ENCODE peak calls at places on chromosomes 16 and 17, in four cellular contexts. G is esophagus squamous epithelium, Z is fibroblast of pulmonary artery, R is fibroblast of lung. X is an unnamed sample.

GRCh38 chr16:50154369-50154947 is 1.4 kb downstream of the TENT4B start:
- DNase-seq in G (no peak), R (no peak), Z (no peak), X (peak)

GRCh38 chr17:80682372-80682771 is 137.7 kb downstream of the RPTOR start:
- DNase-seq in G (no peak), R (no peak), Z (no peak), X (no peak)

GRCh38 chr17:72631568-72631967 is 460.9 kb downstream of the SLC39A11 start:
- DNase-seq in Z (no peak), R (no peak), G (no peak), X (no peak)

GRCh38 chr16:27436921-27437650 is 35.1 kb downstream of the IL21R start:
- DNase-seq in G (no peak), Z (no peak), R (no peak), X (no peak)

GRCh38 chr17:57331423-57331822 is 75.1 kb downstream of the MSI2 start:
- DNase-seq in R (no peak), Z (no peak), G (no peak), X (no peak)

GRCh38 chr16:51474414-51475091 is 323.5 kb upstream of the SALL1 start:
- DNase-seq in R (no peak), G (no peak), Z (no peak), X (no peak)

GRCh38 chr17:36600477-36600876 is 906 bp upstream of the MRM1 start:
- DNase-seq in Z (no peak), G (no peak), R (no peak), X (no peak)

GRCh38 chr17:41131979-41132378 is 8.0 kb upstream of the KRTAP4-12 start:
- DNase-seq in R (no peak), Z (no peak), G (no peak), X (peak)

GRCh38 chr17:55386931-55387330 is 34.7 kb downstream of the MMD start:
- DNase-seq in Z (no peak), G (no peak), R (no peak), X (no peak)

GRCh38 chr17:64781013-64781392 is 118.9 kb upstream of the SMURF2 start:
- DNase-seq in G (no peak), Z (no peak), R (no peak), X (no peak)

GRCh38 chr17:2406903-2407790 is 6.3 kb upstream of the MNT start:
- DNase-seq in Z (peak), G (no peak), R (peak), X (peak)

GRCh38 chr17:47208744-47209488 is at the start of gene MYL4:
- DNase-seq in R (no peak), G (no peak), Z (no peak), X (no peak)

GRCh38 chr16:50316102-50316847 is 49.9 kb downstream of the ADCY7 start:
- DNase-seq in Z (no peak), R (no peak), G (no peak), X (no peak)

GRCh38 chr17:68489919-68490318 is 22.3 kb upstream of the PRKAR1A start:
- DNase-seq in Z (peak), G (no peak), R (no peak), X (peak)

GRCh38 chr17:74671031-74671771 is 41.5 kb downstream of the CD300LF start:
- DNase-seq in Z (peak), R (peak), G (no peak), X (peak)

GRCh38 chr17:33112763-33113162 is 121.1 kb downstream of the SPACA3 start:
- DNase-seq in G (no peak), R (peak), Z (peak), X (peak)

GRCh38 chr16:65071371-65072311 is 50.2 kb downstream of the CDH11 start:
- DNase-seq in R (peak), Z (peak), G (no peak), X (peak)

GRCh38 chr16:4313563-4314531 is 2.0 kb upstream of the GLIS2 start:
- DNase-seq in R (peak), G (no peak), Z (no peak), X (peak)

GRCh38 chr16:28063611-28064061 is at the start of gene GSG1L:
- DNase-seq in R (no peak), G (no peak), Z (no peak), X (no peak)

GRCh38 chr17:8362651-8363332 is 13.7 kb downstream of the KRABD2 start:
- DNase-seq in Z (no peak), R (no peak), G (no peak), X (peak)

GRCh38 chr17:62995377-62995885 is 29.4 kb downstream of the TANC2 start:
- DNase-seq in R (peak), Z (peak), G (no peak), X (peak)

GRCh38 chr16:14609716-14610115 is 20.3 kb downstream of the PARN start:
- DNase-seq in Z (no peak), R (no peak), G (no peak), X (no peak)

GRCh38 chr17:47131761-47132160 is 57.3 kb downstream of the CDC27 start:
- DNase-seq in Z (no peak), G (no peak), R (no peak), X (no peak)

GRCh38 chr17:51487947-51488346 is 227.6 kb downstream of the UTP18 start:
- DNase-seq in Z (no peak), R (no peak), G (no peak), X (no peak)

GRCh38 chr16:57239089-57239488 is 6.0 kb upstream of the ARL2BP start:
- DNase-seq in R (no peak), Z (peak), G (no peak), X (no peak)

GRCh38 chr17:82065193-82065637 is 389 bp downstream of the DUS1L start:
- DNase-seq in Z (peak), R (no peak), G (no peak), X (no peak)

GRCh38 chr16:88482630-88483391 is 29.7 kb downstream of the ZFPM1 start:
- DNase-seq in G (no peak), R (no peak), Z (no peak), X (no peak)
- H3K4me3 ChIP-seq in G (no peak), R (no peak), Z (no peak), X (no peak)

GRCh38 chr16:12131755-12132154 is 155.2 kb downstream of the SNX29 start:
- DNase-seq in Z (no peak), G (no peak), R (no peak), X (no peak)
- TF ChIP-seq CTCF in Z (no peak), G (no peak), R (no peak), X (no peak)

DNA sequence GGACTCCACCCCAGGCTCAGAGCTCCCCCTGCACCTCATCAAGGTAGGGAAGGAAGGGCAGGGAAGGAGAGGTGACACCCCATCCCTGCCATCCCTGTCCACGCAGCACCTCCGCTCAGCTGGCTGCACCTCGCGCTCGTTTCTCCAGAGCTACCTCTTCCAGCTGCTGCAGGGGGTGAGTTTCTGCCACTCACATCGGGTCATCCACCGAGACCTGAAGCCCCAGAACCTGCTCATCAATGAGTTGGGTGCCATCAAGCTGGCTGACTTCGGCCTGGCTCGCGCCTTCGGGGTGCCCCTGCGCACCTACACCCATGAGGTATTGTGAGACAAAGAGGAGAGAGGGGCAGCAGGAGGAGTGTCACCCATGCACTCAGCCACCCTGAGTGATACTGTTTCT is 1.4 kb downstream of the CDK3 start:
- DNase-seq in G (no peak), R (no peak), Z (no peak), X (no peak)
- H3K4me3 ChIP-seq in G (no peak), R (no peak), Z (no peak), X (no peak)

DNA sequence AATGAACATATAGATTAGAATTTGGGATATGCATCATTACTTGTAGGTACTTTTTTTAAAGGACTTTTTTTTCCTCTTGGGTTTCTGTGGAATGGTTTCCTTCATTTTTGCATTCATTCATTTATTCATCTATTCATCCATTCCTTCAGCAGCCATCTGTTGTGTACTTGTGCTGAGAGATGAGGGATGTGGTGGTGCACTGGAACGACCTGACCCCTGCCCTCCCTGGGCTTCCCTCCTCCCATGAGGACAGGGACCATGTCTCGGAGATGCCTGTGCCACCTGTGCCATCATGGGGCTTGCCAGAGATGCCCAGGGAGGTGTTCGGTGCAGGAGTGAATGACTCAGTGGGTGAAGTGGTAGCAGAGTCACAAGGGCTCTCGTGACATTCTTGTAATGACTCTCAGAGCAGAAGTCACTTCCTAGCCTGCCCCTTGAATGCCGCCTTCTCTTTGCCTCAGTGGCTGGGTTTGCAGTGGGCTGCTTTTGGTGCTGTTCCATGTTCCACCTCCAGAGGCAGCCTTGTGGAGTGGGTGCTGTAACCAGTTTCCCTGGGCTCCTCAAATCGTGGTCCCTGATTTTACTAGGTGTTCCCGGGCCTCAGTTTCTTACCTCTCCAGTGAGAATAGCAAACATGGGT is 43.9 kb downstream of the CLEC16A start:
- DNase-seq in Z (no peak), G (no peak), R (no peak), X (no peak)
- TF ChIP-seq CTCF in Z (peak), G (no peak), R (no peak), X (peak)

GRCh38 chr17:42672038-42672437 is 4.8 kb downstream of the PLEKHH3 start:
- DNase-seq in R (no peak), G (no peak), Z (no peak), X (no peak)

GRCh38 chr17:42674755-42675347 is 1.9 kb downstream of the PLEKHH3 start:
- DNase-seq in R (no peak), G (no peak), Z (no peak), X (no peak)

GRCh38 chr17:42675348-42675983 is 1.3 kb downstream of the PLEKHH3 start:
- DNase-seq in Z (no peak), R (no peak), G (no peak), X (no peak)

GRCh38 chr17:42673885-42674754 is 2.7 kb downstream of the PLEKHH3 start:
- DNase-seq in G (no peak), R (peak), Z (peak), X (peak)

DNA sequence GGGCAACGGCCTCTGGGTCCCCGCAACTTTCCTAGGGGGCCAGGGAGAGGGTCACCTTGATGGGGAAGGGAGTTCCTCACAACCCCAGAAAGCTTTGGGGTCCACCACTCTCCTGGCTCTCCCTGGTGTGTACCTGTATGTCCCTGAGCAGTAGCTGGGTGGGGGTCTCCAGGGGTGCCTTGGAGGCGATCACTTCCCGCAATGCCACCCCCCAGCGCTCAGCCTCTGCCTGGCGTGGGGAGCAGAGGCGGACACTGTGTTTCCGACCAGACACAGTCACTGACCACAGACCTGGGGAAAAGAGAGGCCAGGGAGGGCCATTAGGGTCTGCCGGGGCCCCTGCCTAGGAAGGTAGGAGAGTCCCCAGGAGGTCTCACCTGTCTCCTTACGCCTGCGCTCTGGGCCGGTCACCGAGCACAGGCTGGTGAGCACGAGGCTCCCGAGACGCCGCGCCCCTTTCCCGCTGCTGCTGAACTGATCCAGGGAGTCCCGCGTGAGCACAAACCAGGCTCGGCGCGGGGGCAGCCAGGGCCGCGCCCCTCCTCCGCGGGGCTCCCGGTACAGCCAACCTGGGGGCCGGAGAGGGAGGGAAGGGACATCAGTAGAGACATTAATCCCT is 3.4 kb downstream of the PLEKHH3 start:
- DNase-seq in Z (no peak), G (no peak), R (no peak), X (no peak)
- H3K4me3 ChIP-seq in Z (peak), G (peak), R (peak), X (peak)

GRCh38 chr16:73848993-73849392 is 447.6 kb upstream of the PSMD7 start:
- DNase-seq in R (no peak), Z (no peak), G (no peak), X (no peak)

GRCh38 chr16:73847090-73847489 is 449.5 kb upstream of the PSMD7 start:
- DNase-seq in Z (no peak), G (no peak), R (no peak), X (no peak)

GRCh38 chr16:73840710-73841109 is 455.9 kb upstream of the PSMD7 start:
- DNase-seq in R (no peak), G (no peak), Z (no peak), X (no peak)

DNA sequence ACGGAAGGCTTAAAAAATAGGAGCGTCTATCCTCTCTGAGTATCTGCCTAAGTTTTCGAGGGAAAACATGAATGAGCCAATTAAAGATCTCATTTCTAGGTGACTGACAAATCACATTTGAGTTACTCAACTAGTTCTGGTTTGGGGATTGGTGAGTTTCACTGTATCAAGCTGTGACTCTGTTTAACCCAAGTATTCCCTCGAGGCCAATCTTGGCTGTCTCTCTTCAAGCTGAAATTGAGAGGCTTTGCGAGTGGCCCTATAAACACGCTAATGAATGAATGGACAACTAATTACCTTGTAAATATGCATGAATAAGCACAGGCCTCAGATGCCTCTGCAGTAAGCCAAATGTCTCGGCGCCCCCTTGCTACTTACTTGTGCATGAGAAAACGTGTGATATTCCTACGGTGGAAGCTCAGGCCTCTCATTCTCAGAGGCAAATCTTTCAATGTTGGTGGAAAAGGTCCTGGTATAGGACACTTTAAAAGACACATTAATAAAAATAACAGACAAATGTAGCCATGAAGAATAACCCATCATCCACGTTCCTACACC is 450.2 kb upstream of the PSMD7 start:
- DNase-seq in R (peak), Z (no peak), G (no peak), X (no peak)
- TF ChIP-seq CTCF in R (no peak), Z (no peak), G (no peak), X (no peak)

DNA sequence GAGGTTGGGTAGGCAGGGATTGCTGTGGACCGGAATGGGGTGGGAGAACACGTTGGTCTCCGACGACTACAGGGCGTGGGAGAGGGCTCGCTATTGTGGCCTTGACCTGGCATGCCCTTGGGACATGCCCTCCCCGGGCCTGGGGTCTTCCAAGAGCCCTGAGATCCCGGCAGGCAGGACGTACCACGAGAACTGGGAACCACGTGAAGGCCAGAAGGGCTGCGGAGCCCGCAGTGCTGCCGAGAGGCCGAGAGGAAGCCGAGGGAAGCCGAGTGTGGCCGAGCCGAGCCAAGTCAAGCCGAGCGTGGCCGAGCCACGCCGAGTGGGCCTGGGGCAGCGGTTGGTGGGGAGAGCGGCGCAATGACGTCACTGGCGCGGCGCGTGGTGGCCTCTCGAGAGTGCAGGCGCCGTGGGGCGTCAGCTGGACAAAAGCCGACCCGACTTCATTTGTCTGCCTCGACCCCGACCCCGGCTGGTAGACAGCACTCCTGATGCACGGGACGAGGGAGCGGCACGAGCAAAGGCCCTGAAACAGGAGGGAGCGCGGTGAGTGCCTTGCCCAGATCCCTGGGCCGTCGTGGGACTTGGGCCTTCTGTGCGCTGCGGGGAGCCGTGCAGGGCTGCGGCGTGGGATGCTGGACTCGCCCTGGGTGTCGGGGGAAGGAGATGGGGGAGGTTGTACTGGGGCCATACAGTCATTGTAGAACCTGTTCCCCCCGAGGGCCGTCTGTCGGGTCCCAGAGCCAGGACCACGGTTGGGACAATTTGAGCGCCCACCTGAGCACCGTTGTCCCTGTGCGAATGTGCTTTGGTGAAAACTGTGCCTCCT is 6.6 kb downstream of the SOCS1 start:
- DNase-seq in G (no peak), R (no peak), Z (no peak), X (no peak)
- H3K4me3 ChIP-seq in G (no peak), R (no peak), Z (no peak), X (no peak)

DNA sequence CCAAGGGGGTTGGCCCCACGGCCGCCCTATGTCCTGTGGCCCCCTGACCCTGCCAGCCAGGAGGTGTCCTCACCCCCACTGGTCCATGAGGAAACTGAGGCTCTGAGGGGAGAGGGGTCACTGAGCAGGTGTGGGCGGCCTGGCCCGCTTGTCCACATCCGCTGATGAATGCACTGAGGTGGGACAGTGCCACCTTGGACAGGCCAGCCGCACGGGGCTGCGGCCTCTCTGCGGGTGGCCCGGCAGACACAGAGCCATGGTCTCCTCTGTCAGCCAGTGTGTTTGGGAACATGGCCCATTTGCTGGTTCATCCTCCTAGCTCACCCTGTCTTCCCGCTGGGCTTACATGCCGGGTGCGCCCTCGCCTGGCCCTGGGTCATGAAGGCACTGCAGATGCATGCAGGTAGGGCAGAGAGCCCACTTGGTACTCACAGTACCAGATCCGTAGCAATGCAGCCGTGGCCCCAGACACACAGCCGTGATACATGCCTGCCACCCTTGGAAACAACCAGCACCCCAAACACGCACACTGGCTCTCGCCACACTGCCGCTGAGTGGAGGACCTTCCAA is 93.9 kb downstream of the ENGASE start:
- DNase-seq in G (no peak), R (no peak), Z (no peak), X (no peak)
- TF ChIP-seq CTCF in G (no peak), R (no peak), Z (no peak), X (no peak)

GRCh38 chr17:76560877-76561221 is 21.0 kb downstream of the PRCD start:
- DNase-seq in Z (no peak), R (no peak), G (no peak), X (no peak)

GRCh38 chr17:76562734-76563148 is 22.9 kb downstream of the PRCD start:
- DNase-seq in G (no peak), R (peak), Z (peak), X (peak)

GRCh38 chr17:76560036-76560876 is 20.4 kb downstream of the PRCD start:
- DNase-seq in G (no peak), R (no peak), Z (no peak), X (no peak)

GRCh38 chr17:76561799-76562268 is 22.0 kb downstream of the PRCD start:
- DNase-seq in Z (peak), R (no peak), G (no peak), X (peak)

DNA sequence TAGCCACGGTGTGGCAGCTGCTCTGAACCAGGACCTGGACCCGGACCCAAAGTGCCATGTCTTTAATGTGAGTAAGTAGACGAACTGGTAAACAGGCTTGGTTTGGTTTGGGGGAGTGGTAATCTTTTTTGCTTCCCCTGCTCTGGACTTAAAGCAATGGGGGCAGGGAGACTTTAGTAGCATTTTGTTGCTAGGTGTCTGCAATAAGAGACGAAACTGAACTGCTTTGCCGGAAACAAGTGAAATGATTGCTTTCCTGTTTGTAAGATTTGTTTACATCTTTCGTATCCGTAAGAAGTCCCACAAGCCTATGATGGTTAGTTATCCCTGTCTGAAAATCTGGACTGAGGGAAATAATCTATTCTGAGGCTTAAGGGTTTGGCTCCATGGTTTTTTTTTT is 21.5 kb downstream of the PRCD start:
- DNase-seq in G (no peak), R (no peak), Z (no peak), X (no peak)
- H3K4me3 ChIP-seq in G (no peak), R (peak), Z (no peak), X (peak)